ENCODE peak calls at places on chromosomes 5 and 9, in eight cellular contexts. K, J, T, W, Q, F, C and I are unnamed samples.

GRCh38 chr9:135512241-135512603 is 9.0 kb upstream of the LCN1 start:
- DNase-seq in K (no peak), J (no peak), T (no peak), W (no peak), Q (no peak), F (no peak), C (no peak), I (no peak)

GRCh38 chr9:14423816-14424261 is 109.9 kb upstream of the NFIB start:
- DNase-seq in K (no peak), J (peak), T (no peak), W (no peak), Q (no peak), F (peak), C (no peak), I (no peak)

GRCh38 chr9:20355022-20355421 is 267.3 kb downstream of the MLLT3 start:
- DNase-seq in K (no peak), J (no peak), T (no peak), W (no peak), Q (no peak), F (peak), C (no peak), I (no peak)

GRCh38 chr9:89612566-89613278 is 7.9 kb downstream of the GADD45G start:
- DNase-seq in K (no peak), J (no peak), T (no peak), W (no peak), Q (no peak), F (no peak), C (no peak), I (no peak)

GRCh38 chr9:115164511-115164974 is 46.6 kb upstream of the TNC start:
- DNase-seq in K (no peak), J (peak), T (no peak), W (peak), Q (no peak), F (peak), C (no peak), I (peak)

GRCh38 chr9:89177021-89177400 is 1.6 kb downstream of the SHC3 start:
- DNase-seq in K (no peak), J (peak), T (no peak), W (no peak), Q (no peak), F (peak), C (no peak), I (no peak)

GRCh38 chr5:14277407-14278320 is 134.5 kb downstream of the TRIO start:
- DNase-seq in K (no peak), J (no peak), T (no peak), W (no peak), Q (no peak), F (no peak), C (no peak), I (no peak)

GRCh38 chr9:86720893-86721698 is 226.2 kb downstream of the GAS1 start:
- DNase-seq in K (no peak), J (no peak), T (no peak), W (no peak), Q (no peak), F (peak), C (no peak), I (no peak)

GRCh38 chr5:42887094-42887493 is 75.4 kb upstream of the SELENOP start:
- DNase-seq in K (peak), J (no peak), T (no peak), W (no peak), Q (peak), F (no peak), C (no peak), I (no peak)